ENCODE peak calls at places on chromosome 6, in nine cellular contexts. E is heart left ventricle, N is GM13977, Q is GM12865, K is colonic mucosa, G is psoas muscle, T is ovary, L is astrocyte of the spinal cord, R is lower lobe of right lung. C is an unnamed sample.

GRCh38 chr6:91097316-91097878 is 510.5 kb upstream of the MAP3K7 start:
- DNase-seq in E (peak), N (no peak), Q (no peak), K (no peak), G (no peak), T (peak), L (peak), R (no peak), C (no peak)

GRCh38 chr6:83603560-83603959 is 91.2 kb downstream of the PRSS35 start:
- DNase-seq in E (no peak), N (no peak), Q (no peak), K (no peak), G (no peak), T (no peak), L (no peak), R (no peak), C (no peak)

GRCh38 chr6:8627085-8627861 is 191.9 kb upstream of the SLC35B3 start:
- DNase-seq in E (no peak), N (peak), Q (peak), K (no peak), G (no peak), T (no peak), L (peak), R (no peak), C (no peak)

GRCh38 chr6:146770965-146771735 is 172.4 kb downstream of the ADGB start:
- DNase-seq in E (peak), N (no peak), Q (peak), K (no peak), G (peak), T (no peak), L (no peak), R (peak), C (no peak)

GRCh38 chr6:37741757-37742400 is 44.2 kb upstream of the MDGA1 start:
- DNase-seq in E (no peak), N (no peak), Q (no peak), K (peak), G (no peak), T (no peak), L (no peak), R (no peak), C (peak)

GRCh38 chr6:161257778-161258457 is 15.9 kb downstream of the AGPAT4 start:
- DNase-seq in E (peak), N (no peak), Q (no peak), K (no peak), G (no peak), T (no peak), L (peak), R (no peak), C (no peak)

GRCh38 chr6:69162811-69163210 is 527.7 kb downstream of the ADGRB3 start:
- DNase-seq in E (no peak), N (no peak), Q (no peak), K (no peak), G (no peak), T (no peak), L (peak), R (no peak), C (no peak)

GRCh38 chr6:85749236-85749635 is 106.5 kb upstream of the SYNCRIP start:
- DNase-seq in E (no peak), N (no peak), Q (no peak), K (peak), G (no peak), T (no peak), L (no peak), R (no peak), C (no peak)

GRCh38 chr6:71665931-71666330 is 220.4 kb upstream of the RIMS1 start:
- DNase-seq in E (no peak), N (no peak), Q (no peak), K (no peak), G (no peak), T (no peak), L (no peak), R (no peak), C (no peak)

GRCh38 chr6:32369678-32370077 is 2.0 kb downstream of the TSBP1 start:
- DNase-seq in E (no peak), N (no peak), Q (no peak), K (no peak), G (no peak), T (no peak), L (peak), R (no peak), C (no peak)

GRCh38 chr6:89035252-89036106 is 45.1 kb upstream of the PNRC1 start:
- DNase-seq in E (peak), N (no peak), Q (no peak), K (peak), G (peak), T (peak), L (peak), R (peak), C (no peak)

GRCh38 chr6:116329156-116329555 is 41.6 kb upstream of the DSE start:
- DNase-seq in E (no peak), N (no peak), Q (no peak), K (no peak), G (no peak), T (no peak), L (no peak), R (no peak), C (no peak)

GRCh38 chr6:142258305-142258704 is 43.5 kb upstream of the ADGRG6 start:
- DNase-seq in E (no peak), N (no peak), Q (no peak), K (no peak), G (no peak), T (no peak), L (no peak), R (no peak), C (no peak)

GRCh38 chr6:53725791-53726575 is 60.4 kb upstream of the KLHL31 start:
- DNase-seq in E (peak), N (peak), Q (peak), K (peak), G (peak), T (peak), L (peak), R (peak), C (peak)

GRCh38 chr6:3357669-3358068 is 98.9 kb downstream of the PSMG4 start:
- DNase-seq in E (no peak), N (no peak), Q (no peak), K (no peak), G (no peak), T (no peak), L (no peak), R (no peak), C (no peak)

GRCh38 chr6:140039343-140039742 is 664.9 kb upstream of the CITED2 start:
- DNase-seq in E (no peak), N (no peak), Q (no peak), K (no peak), G (no peak), T (no peak), L (no peak), R (no peak), C (no peak)

GRCh38 chr6:163999475-164000125 is 585.1 kb downstream of the QKI start:
- DNase-seq in E (no peak), N (no peak), Q (no peak), K (no peak), G (no peak), T (no peak), L (no peak), R (no peak), C (no peak)

GRCh38 chr6:83303426-83303825 is 110.3 kb downstream of the RWDD2A start:
- DNase-seq in E (no peak), N (no peak), Q (no peak), K (no peak), G (no peak), T (no peak), L (no peak), R (no peak), C (no peak)

GRCh38 chr6:44263357-44264100 is 1.8 kb downstream of the NFKBIE start:
- DNase-seq in E (no peak), N (peak), Q (peak), K (peak), G (no peak), T (no peak), L (no peak), R (no peak), C (no peak)

GRCh38 chr6:32118782-32119628 is 9.0 kb downstream of the ATF6B start:
- DNase-seq in E (peak), N (peak), Q (peak), K (peak), G (peak), T (peak), L (peak), R (peak), C (peak)

GRCh38 chr6:6746334-6746969 is 157.9 kb downstream of the LY86 start:
- DNase-seq in E (peak), N (no peak), Q (no peak), K (no peak), G (peak), T (no peak), L (no peak), R (no peak), C (no peak)

GRCh38 chr6:13378669-13379590 is 50.6 kb upstream of the TBC1D7 start:
- DNase-seq in E (no peak), N (no peak), Q (no peak), K (peak), G (no peak), T (no peak), L (no peak), R (no peak), C (no peak)

GRCh38 chr6:118100763-118101162 is 193.7 kb downstream of the SLC35F1 start:
- DNase-seq in E (no peak), N (no peak), Q (no peak), K (no peak), G (no peak), T (no peak), L (peak), R (no peak), C (no peak)

GRCh38 chr6:80608881-80609280 is 502.4 kb downstream of the BCKDHB start:
- DNase-seq in E (no peak), N (no peak), Q (no peak), K (no peak), G (no peak), T (no peak), L (peak), R (no peak), C (no peak)

GRCh38 chr6:4543596-4543995 is 232.6 kb upstream of the CDYL start:
- DNase-seq in E (no peak), N (no peak), Q (no peak), K (no peak), G (no peak), T (no peak), L (no peak), R (no peak), C (no peak)

GRCh38 chr6:54060286-54060685 is 51.0 kb upstream of the MLIP start:
- DNase-seq in E (no peak), N (no peak), Q (no peak), K (no peak), G (no peak), T (no peak), L (peak), R (no peak), C (no peak)

GRCh38 chr6:3885262-3886036 is 36.3 kb downstream of the FAM50B start:
- DNase-seq in E (no peak), N (no peak), Q (peak), K (no peak), G (no peak), T (no peak), L (no peak), R (no peak), C (no peak)

GRCh38 chr6:106431972-106432371 is 71.5 kb downstream of the CRYBG1 start:
- DNase-seq in E (no peak), N (no peak), Q (no peak), K (no peak), G (no peak), T (no peak), L (no peak), R (no peak), C (no peak)

GRCh38 chr6:34243901-34244884 is 4.6 kb downstream of the SMIM29 start:
- DNase-seq in E (no peak), N (no peak), Q (no peak), K (peak), G (peak), T (peak), L (peak), R (peak), C (no peak)

GRCh38 chr6:147126618-147127022 is 77.6 kb upstream of the STXBP5 start:
- DNase-seq in E (peak), N (no peak), Q (no peak), K (no peak), G (no peak), T (no peak), L (no peak), R (no peak), C (no peak)

GRCh38 chr6:157269261-157269794 is 54.0 kb downstream of the TMEM242 start:
- DNase-seq in E (peak), N (no peak), Q (no peak), K (peak), G (peak), T (peak), L (peak), R (no peak), C (no peak)

GRCh38 chr6:128491041-128491642 is 29.3 kb downstream of the PTPRK start:
- DNase-seq in E (no peak), N (no peak), Q (no peak), K (peak), G (no peak), T (no peak), L (peak), R (no peak), C (no peak)

GRCh38 chr6:100923481-100923880 is 42.4 kb upstream of the ASCC3 start:
- DNase-seq in E (no peak), N (no peak), Q (no peak), K (no peak), G (no peak), T (no peak), L (no peak), R (no peak), C (no peak)

GRCh38 chr6:158226655-158227512 is 58.7 kb downstream of the GTF2H5 start:
- DNase-seq in E (no peak), N (no peak), Q (no peak), K (peak), G (no peak), T (no peak), L (no peak), R (no peak), C (no peak)

GRCh38 chr6:154408906-154409500 is 52.4 kb upstream of the IPCEF1 start:
- DNase-seq in E (no peak), N (no peak), Q (peak), K (no peak), G (no peak), T (no peak), L (peak), R (no peak), C (no peak)
- TF ChIP-seq CTCF in E (peak), N (no peak), Q (no peak), K (peak), G (peak), T (no peak), L (peak), R (peak), C (peak)

GRCh38 chr6:42901538-42901957 is 14.3 kb upstream of the PTCRA start:
- DNase-seq in E (peak), N (peak), Q (peak), K (peak), G (peak), T (peak), L (peak), R (peak), C (peak)
- TF ChIP-seq CTCF in E (peak), N (peak), Q (peak), K (peak), G (peak), T (peak), L (peak), R (peak), C (peak)

GRCh38 chr6:137303436-137303835 is 84.3 kb upstream of the IFNGR1 start:
- DNase-seq in E (no peak), N (no peak), Q (no peak), K (no peak), G (no peak), T (no peak), L (peak), R (no peak), C (no peak)

DNA sequence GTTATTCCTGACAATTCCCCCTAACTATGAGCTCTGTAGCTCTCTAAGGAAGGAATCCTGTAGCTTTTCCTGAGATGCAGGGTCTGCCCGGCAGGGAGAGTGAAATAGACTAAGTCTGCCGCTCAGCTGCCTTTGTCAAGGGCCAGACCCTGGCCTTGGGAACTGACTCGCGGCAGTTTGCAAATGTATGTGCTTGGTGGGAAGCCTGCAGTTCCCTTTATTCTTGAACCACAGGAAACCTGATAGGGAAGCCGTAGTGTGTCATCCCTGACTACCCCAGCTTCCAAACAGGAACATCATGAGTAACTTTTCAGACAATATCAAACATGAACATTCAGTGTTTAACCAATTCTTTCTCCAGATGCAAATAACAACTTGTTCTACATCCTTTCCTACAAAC is 78.7 kb upstream of the IFNGR1 start:
- DNase-seq in E (peak), N (no peak), Q (no peak), K (no peak), G (no peak), T (peak), L (peak), R (no peak), C (no peak)
- TF ChIP-seq CTCF in E (no peak), N (no peak), Q (no peak), K (no peak), G (no peak), T (no peak), L (no peak), R (no peak), C (no peak)

GRCh38 chr6:24883618-24884017 is 52.1 kb downstream of the RIPOR2 start:
- DNase-seq in E (no peak), N (no peak), Q (peak), K (no peak), G (no peak), T (no peak), L (peak), R (no peak), C (no peak)

GRCh38 chr6:24887520-24887919 is 48.2 kb downstream of the RIPOR2 start:
- DNase-seq in E (no peak), N (no peak), Q (no peak), K (no peak), G (no peak), T (no peak), L (no peak), R (no peak), C (no peak)

GRCh38 chr6:24882835-24883555 is 52.8 kb downstream of the RIPOR2 start:
- DNase-seq in E (no peak), N (no peak), Q (peak), K (no peak), G (no peak), T (no peak), L (no peak), R (no peak), C (no peak)

GRCh38 chr6:24879351-24879750 is 56.4 kb downstream of the RIPOR2 start:
- DNase-seq in E (no peak), N (no peak), Q (no peak), K (no peak), G (no peak), T (no peak), L (no peak), R (no peak), C (no peak)

DNA sequence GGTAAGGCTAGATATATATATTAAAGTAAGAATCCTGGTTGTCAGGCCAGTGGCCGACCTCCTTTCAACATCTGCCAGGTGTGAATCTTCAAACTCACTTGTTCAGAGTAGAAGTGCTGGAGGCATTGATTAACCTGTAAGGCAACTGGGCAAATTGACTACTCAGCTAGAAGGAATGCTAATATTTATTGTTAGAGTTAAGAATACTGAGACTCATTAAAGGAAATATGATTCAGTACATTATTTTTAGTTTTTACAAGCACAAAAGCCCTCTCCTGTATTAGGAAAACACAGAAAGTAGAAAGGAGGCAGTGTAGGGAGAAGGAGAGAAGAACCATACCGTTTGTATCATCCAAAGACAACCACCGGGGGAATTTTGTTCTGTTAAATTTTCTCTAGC is 53.5 kb downstream of the RIPOR2 start:
- DNase-seq in E (no peak), N (no peak), Q (no peak), K (no peak), G (no peak), T (no peak), L (no peak), R (no peak), C (no peak)
- TF ChIP-seq CTCF in E (no peak), N (no peak), Q (no peak), K (no peak), G (no peak), T (no peak), L (no peak), R (no peak), C (no peak)

GRCh38 chr6:79234150-79235022 is at the start of gene HMGN3:
- DNase-seq in E (peak), N (peak), Q (peak), K (peak), G (peak), T (peak), L (peak), R (peak), C (peak)
- TF ChIP-seq CTCF in E (no peak), N (peak), Q (no peak), K (no peak), G (peak), T (no peak), L (no peak), R (peak), C (peak)

DNA sequence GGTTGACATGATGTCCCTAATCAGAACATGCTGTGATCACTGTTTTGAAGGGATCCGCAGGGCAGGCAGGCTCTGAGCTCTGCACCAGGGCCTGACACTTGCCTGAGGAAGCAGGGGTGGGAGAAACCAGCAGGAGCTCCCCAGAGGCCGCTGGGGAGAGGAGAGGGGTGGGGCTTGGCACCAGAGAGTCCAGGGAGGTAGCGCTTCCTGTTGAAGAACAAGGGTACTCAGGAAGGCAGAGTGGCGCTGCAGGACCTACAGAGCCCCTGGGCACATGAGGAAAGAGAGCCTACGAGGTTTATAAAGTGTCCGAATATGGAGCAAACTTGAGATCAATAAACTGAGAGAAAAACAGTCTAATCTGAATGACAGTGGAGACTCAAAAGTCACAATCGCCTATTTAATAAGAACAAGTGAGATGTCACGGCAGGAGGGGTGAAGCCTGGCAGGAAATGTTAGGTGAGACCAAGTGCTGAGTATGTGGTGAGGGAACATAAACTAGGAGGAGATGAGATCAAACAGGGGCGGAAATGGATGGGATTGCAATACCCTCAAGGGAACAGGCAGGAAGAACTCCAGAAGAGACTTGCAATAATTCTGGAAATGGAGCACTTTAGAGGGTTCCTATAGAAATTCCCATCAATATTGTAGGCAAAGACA is 5.8 kb upstream of the TBXT start:
- DNase-seq in E (no peak), N (no peak), Q (peak), K (no peak), G (no peak), T (no peak), L (no peak), R (no peak), C (no peak)
- TF ChIP-seq CTCF in E (no peak), N (no peak), Q (peak), K (no peak), G (no peak), T (no peak), L (no peak), R (no peak), C (no peak)

DNA sequence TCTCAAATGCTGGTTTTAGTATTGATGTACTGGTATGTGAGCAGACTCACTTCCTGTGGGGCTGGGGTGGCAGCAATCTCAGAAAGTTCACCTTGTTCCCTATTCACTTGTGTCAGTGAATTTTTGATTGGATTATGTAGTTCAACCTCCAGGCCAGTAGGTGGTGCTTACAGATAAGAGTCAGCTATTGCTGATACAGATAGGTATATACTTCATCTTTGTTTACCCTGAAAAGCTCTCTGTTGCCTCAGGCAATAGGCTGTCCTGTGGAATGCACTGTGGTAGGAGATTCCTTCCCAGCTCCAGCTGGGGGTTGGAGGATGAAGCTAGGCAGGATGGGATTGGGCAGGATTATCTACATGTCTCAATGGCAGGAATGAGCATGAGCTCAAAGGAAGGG is 851.2 kb upstream of the EYS start:
- DNase-seq in E (no peak), N (no peak), Q (peak), K (no peak), G (no peak), T (no peak), L (no peak), R (no peak), C (no peak)
- TF ChIP-seq CTCF in E (no peak), N (peak), Q (no peak), K (no peak), G (no peak), T (no peak), L (no peak), R (no peak), C (peak)